ENCODE peak calls at places on chromosomes 11 and 22, in six cellular contexts. K is transverse colon, D is testis, J is A673, Z is adrenal gland, S is lower lobe of right lung. X is an unnamed sample.

GRCh38 chr11:72741429-72741833 is 10.8 kb downstream of the ARAP1 start:
- DNase-seq in K (peak; percentile 52), D (peak; percentile 34), J (no peak), Z (peak; percentile 49), S (peak; percentile 79), X (peak; percentile 86)

GRCh38 chr11:44008698-44009097 is 39.1 kb upstream of the ACCSL start:
- DNase-seq in K (no peak), D (peak; percentile 6), J (no peak), Z (no peak), S (no peak), X (no peak)

GRCh38 chr11:88175707-88176066 is 444 bp upstream of the RAB38 start:
- DNase-seq in K (no peak), D (peak; percentile 20), J (no peak), Z (peak; percentile 22), S (no peak), X (no peak)

GRCh38 chr11:17700991-17701390 is 18.4 kb upstream of the MYOD1 start:
- DNase-seq in K (no peak), D (no peak), J (no peak), Z (no peak), S (no peak), X (no peak)

GRCh38 chr22:35995772-35996171 is 32.9 kb downstream of the RBFOX2 start:
- DNase-seq in K (peak; percentile 66), D (peak; percentile 82), J (peak; percentile 93), Z (peak; percentile 81), S (no peak), X (no peak)

GRCh38 chr22:32994046-32994827 is 63.9 kb downstream of the SYN3 start:
- DNase-seq in K (no peak), D (no peak), J (no peak), Z (no peak), S (no peak), X (no peak)

GRCh38 chr11:9065614-9066431 is 25.6 kb downstream of the SCUBE2 start:
- DNase-seq in K (no peak), D (no peak), J (no peak), Z (peak; percentile 58), S (no peak), X (no peak)

GRCh38 chr11:33642461-33643166 is 58.0 kb downstream of the C11orf91 start:
- DNase-seq in K (no peak), D (no peak), J (no peak), Z (no peak), S (no peak), X (no peak)

GRCh38 chr22:36465232-36466021 is 16.0 kb downstream of the TXN2 start:
- DNase-seq in K (peak; percentile 80), D (peak; percentile 50), J (no peak), Z (peak; percentile 96), S (peak; percentile 84), X (peak; percentile 89)

GRCh38 chr11:129282634-129283033 is 90.5 kb upstream of the ARHGAP32 start:
- DNase-seq in K (peak; percentile 22), D (no peak), J (no peak), Z (no peak), S (no peak), X (no peak)

GRCh38 chr22:50199836-50200332 is 927 bp upstream of the SELENOO start:
- DNase-seq in K (no peak), D (no peak), J (peak; percentile 32), Z (no peak), S (no peak), X (no peak)

GRCh38 chr11:128632151-128632791 is 44.9 kb upstream of the ETS1 start:
- DNase-seq in K (peak; percentile 43), D (peak; percentile 45), J (peak; percentile 50), Z (no peak), S (no peak), X (no peak)

GRCh38 chr22:39152511-39153219 is at the start of gene CBX7:
- DNase-seq in K (peak; percentile 94), D (peak; percentile 96), J (peak; percentile 89), Z (peak; percentile 91), S (peak; percentile 97), X (peak; percentile 98)

GRCh38 chr22:19291218-19291579 is 320 bp downstream of the CLTCL1 start:
- DNase-seq in K (peak; percentile 40), D (peak; percentile 26), J (peak; percentile 47), Z (peak; percentile 43), S (peak; percentile 65), X (peak; percentile 43)

GRCh38 chr11:93942176-93942575 is 79.0 kb upstream of the HEPHL1 start:
- DNase-seq in K (no peak), D (no peak), J (no peak), Z (no peak), S (no peak), X (no peak)

GRCh38 chr11:34343153-34343552 is 14.7 kb downstream of the ABTB2 start:
- DNase-seq in K (no peak), D (no peak), J (peak; percentile 77), Z (no peak), S (no peak), X (no peak)

GRCh38 chr11:119683783-119684182 is 45.2 kb downstream of the NECTIN1 start:
- DNase-seq in K (no peak), D (peak; percentile 17), J (no peak), Z (no peak), S (no peak), X (no peak)

GRCh38 chr11:18254781-18255361 is 6.4 kb upstream of the SAA2 start:
- DNase-seq in K (no peak), D (no peak), J (no peak), Z (no peak), S (no peak), X (no peak)

GRCh38 chr11:127006311-127006710 is 5.7 kb upstream of the KIRREL3 start:
- DNase-seq in K (no peak), D (no peak), J (no peak), Z (no peak), S (no peak), X (no peak)

GRCh38 chr11:8988329-8989234 is 15.2 kb downstream of the NRIP3 start:
- DNase-seq in K (no peak), D (no peak), J (no peak), Z (no peak), S (no peak), X (no peak)

GRCh38 chr11:114302663-114303062 is 6.5 kb downstream of the NNMT start:
- DNase-seq in K (no peak), D (no peak), J (no peak), Z (no peak), S (no peak), X (no peak)

GRCh38 chr22:21760640-21761039 is 25.0 kb upstream of the YPEL1 start:
- DNase-seq in K (no peak), D (no peak), J (no peak), Z (no peak), S (no peak), X (no peak)

GRCh38 chr11:131998020-131998419 is 627.6 kb downstream of the NTM start:
- DNase-seq in K (peak; percentile 20), D (no peak), J (no peak), Z (no peak), S (no peak), X (no peak)

GRCh38 chr11:85951428-85952107 is 96.4 kb downstream of the CCDC83 start:
- DNase-seq in K (no peak), D (no peak), J (no peak), Z (no peak), S (no peak), X (no peak)

GRCh38 chr11:85949798-85950197 is 94.6 kb downstream of the CCDC83 start:
- DNase-seq in K (no peak), D (no peak), J (no peak), Z (no peak), S (no peak), X (no peak)

GRCh38 chr11:85951049-85951405 is 95.8 kb downstream of the CCDC83 start:
- DNase-seq in K (no peak), D (no peak), J (no peak), Z (no peak), S (no peak), X (no peak)

GRCh38 chr11:85948884-85949283 is 93.7 kb downstream of the CCDC83 start:
- DNase-seq in K (no peak), D (no peak), J (no peak), Z (no peak), S (no peak), X (no peak)

GRCh38 chr11:85950317-85951048 is 95.3 kb downstream of the CCDC83 start:
- DNase-seq in K (no peak), D (no peak), J (no peak), Z (no peak), S (no peak), X (no peak)
- H3K4me1 ChIP-seq in K (peaks cover 27% of the 10 kb centered on the region), D (peaks cover 42% of the 10 kb centered on the region), J (no peaks in the 10 kb centered on the region), Z (peaks cover 11% of the 10 kb centered on the region), S (peaks cover 38% of the 10 kb centered on the region), X (peaks cover 13% of the 10 kb centered on the region)

DNA sequence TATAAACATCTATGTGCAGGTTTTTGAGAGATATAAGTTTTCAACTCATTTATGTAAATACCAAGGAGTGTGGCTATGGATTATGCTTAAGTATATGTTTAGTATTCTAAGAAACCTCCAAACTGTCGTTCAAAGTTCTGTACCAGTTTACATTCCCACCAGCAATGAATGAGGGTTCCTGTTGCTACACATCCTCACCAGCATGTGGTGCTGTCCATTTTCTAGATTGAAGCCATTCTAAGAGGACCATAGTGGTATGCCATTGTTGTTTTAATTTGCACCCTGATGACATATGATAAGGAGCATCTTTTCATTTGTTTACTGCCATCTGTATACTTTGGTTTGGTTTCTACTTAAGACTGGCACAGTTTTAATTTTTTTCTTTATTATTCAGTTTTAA is 2097.9 kb downstream of the LRRC4C start:
- DNase-seq in K (no peak), D (no peak), J (no peak), Z (no peak), S (no peak), X (no peak)
- TF ChIP-seq CTCF in K (no peak), D (no peak), J (peak; percentile 30), Z (no peak), S (no peak), X (no peak)

GRCh38 chr22:25409240-25409639 is 155.2 kb upstream of the GRK3 start:
- DNase-seq in K (no peak), D (no peak), J (no peak), Z (no peak), S (no peak), X (no peak)
- H3K4me1 ChIP-seq in K (peaks cover 8% of the 10 kb centered on the region), D (peaks cover 6% of the 10 kb centered on the region), J (no peaks in the 10 kb centered on the region), Z (peaks cover 5% of the 10 kb centered on the region), S (peaks cover 9% of the 10 kb centered on the region), X (peaks cover 15% of the 10 kb centered on the region)

GRCh38 chr22:28711820-28712777 is 29.5 kb downstream of the CHEK2 start:
- DNase-seq in K (no peak), D (no peak), J (peak; percentile 81), Z (peak; percentile 51), S (no peak), X (no peak)
- TF ChIP-seq CTCF in K (no peak), D (no peak), J (no peak), Z (no peak), S (no peak), X (no peak)

GRCh38 chr11:45852712-45853101 is 5.4 kb downstream of the CRY2 start:
- DNase-seq in K (no peak), D (no peak), J (no peak), Z (no peak), S (no peak), X (no peak)
- H3K4me1 ChIP-seq in K (peaks cover 87% of the 10 kb centered on the region), D (peaks cover 72% of the 10 kb centered on the region), J (peaks cover 40% of the 10 kb centered on the region), Z (peaks cover 31% of the 10 kb centered on the region), S (peaks cover 98% of the 10 kb centered on the region), X (peaks cover 62% of the 10 kb centered on the region)

DNA sequence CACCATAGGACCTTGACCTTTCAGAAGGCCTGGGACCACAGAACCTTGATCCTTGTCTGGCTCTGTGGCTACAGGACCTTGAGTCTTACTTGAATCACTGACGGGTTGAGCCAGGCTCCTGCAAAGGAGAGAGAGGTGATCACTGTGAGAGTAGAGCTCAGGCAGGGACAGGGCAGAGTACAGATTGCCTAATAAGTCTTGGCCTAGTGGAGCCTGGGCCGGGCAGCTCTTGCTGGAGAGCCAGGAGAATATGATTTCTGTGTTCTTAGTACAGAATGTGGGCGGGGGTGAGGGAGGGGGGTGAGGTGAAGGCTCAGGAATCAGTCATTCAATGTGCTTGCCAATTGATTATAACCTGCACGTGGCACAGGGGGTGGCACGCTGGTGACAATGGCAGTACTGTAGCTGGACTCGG is 26.0 kb downstream of the SERPINH1 start:
- DNase-seq in K (no peak), D (no peak), J (no peak), Z (peak; percentile 74), S (no peak), X (no peak)
- TF ChIP-seq CTCF in K (no peak), D (no peak), J (no peak), Z (no peak), S (no peak), X (no peak)